ENCODE peak calls at places on chromosome 5, in six cellular contexts. I is SJSA1, Y is pancreas, M is left ventricle myocardium inferior, J is cardiac muscle cell, L is HCT116. O is an unnamed sample. For H3K27me3, the result is how much of the 10 kb centered on the place peaks cover.

GRCh38 chr5:93300945-93301344 is 280.1 kb downstream of the NR2F1-AS1 start:
- DNase-seq in M (no peak), L (no peak), J (no peak), Y (no peak), I (no peak), O (no peak)

GRCh38 chr5:133930061-133930823 is 38.2 kb downstream of the C5orf15 start:
- DNase-seq in L (no peak), M (no peak), Y (no peak), I (peak), J (no peak), O (peak)

GRCh38 chr5:95664204-95664786 is 17.7 kb downstream of the RFESD start:
- DNase-seq in L (peak), J (peak), M (no peak), I (no peak), Y (peak), O (no peak)

GRCh38 chr5:123344819-123345426 is 78.3 kb downstream of the CEP120 start:
- DNase-seq in M (no peak), I (no peak), L (no peak), Y (peak), J (peak), O (peak)

GRCh38 chr5:153780876-153781275 is 257.8 kb downstream of the FAM114A2 start:
- DNase-seq in M (no peak), Y (no peak), J (no peak), I (no peak), L (no peak), O (no peak)

GRCh38 chr5:148386041-148386440 is 2.3 kb downstream of the FBXO38 start:
- DNase-seq in M (no peak), I (no peak), J (no peak), Y (no peak), L (no peak), O (no peak)

GRCh38 chr5:1950708-1951103 is 68.0 kb upstream of the IRX4 start:
- DNase-seq in L (no peak), Y (no peak), M (no peak), J (no peak), I (no peak), O (no peak)

GRCh38 chr5:109701252-109701651 is 11.5 kb downstream of the MAN2A1 start:
- DNase-seq in Y (no peak), L (no peak), M (no peak), I (no peak), J (no peak), O (no peak)

GRCh38 chr5:41629897-41630296 is 119.5 kb upstream of the PLCXD3 start:
- DNase-seq in L (no peak), I (no peak), J (no peak), M (no peak), Y (no peak), O (no peak)

GRCh38 chr5:139903450-139903804 is 107.8 kb downstream of the PSD2 start:
- DNase-seq in L (no peak), J (no peak), Y (no peak), M (no peak), I (no peak), O (peak)

GRCh38 chr5:139901971-139902370 is 106.4 kb downstream of the PSD2 start:
- DNase-seq in L (no peak), M (no peak), J (no peak), I (no peak), Y (no peak), O (no peak)

GRCh38 chr5:139898981-139899380 is 103.4 kb downstream of the PSD2 start:
- DNase-seq in L (no peak), I (no peak), M (no peak), Y (no peak), J (no peak), O (no peak)

GRCh38 chr5:139900546-139901250 is 105.1 kb downstream of the PSD2 start:
- DNase-seq in M (no peak), L (no peak), Y (no peak), J (no peak), I (no peak), O (no peak)

GRCh38 chr5:139901251-139901575 is 105.6 kb downstream of the PSD2 start:
- DNase-seq in M (no peak), L (no peak), Y (no peak), I (no peak), J (no peak), O (no peak)
- H3K27me3 ChIP-seq in M (under half), L (under half), Y (under half), I (half or more), J (under half), O (half or more)

DNA sequence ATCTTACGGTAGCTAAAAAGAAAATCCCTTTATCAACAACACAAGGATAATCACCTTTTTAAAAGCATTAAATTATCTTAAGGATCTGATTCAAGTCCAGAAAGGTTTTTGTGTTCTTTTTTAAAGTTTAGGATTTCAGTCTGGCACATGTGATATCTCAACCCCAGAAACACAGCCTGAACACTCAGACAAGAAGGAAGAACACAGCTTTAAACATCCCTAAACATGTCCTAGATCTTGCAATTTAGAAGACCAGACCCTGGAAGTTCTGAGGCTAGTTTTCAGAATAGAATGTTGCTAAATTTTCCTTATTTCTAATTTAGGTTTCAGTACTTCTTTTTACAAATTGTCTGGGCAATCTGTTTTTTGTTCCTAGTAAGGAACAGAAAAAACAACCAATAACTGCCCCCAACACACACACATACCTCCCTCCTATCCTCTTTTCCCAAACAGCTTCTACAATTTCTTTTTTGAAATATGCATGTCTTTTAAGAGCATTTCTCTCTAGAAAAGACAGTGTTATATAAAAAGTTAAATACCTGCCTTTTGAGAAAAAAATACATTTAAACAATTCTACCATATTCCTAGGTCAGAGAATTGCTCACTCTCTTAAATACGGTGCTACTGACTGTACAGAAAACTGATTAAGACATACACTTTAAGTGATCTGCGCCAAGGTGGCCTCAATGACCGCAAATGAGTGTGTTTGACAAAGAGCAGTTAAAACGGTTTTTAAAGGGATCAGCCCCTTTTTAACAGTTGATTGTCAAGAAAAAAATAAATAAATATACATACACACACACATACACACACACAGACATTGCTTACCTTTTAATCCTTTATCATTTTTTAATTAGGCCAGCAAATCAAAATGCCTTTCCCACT is 830 bp downstream of the ZNF608 start:
- DNase-seq in Y (no peak), J (peak), M (no peak), L (no peak), I (no peak), O (no peak)
- H3K4me3 ChIP-seq in Y (peak), J (peak), M (peak), L (peak), I (peak), O (peak)

GRCh38 chr5:176743136-176743827 is 67.1 kb upstream of the UNC5A start:
- DNase-seq in L (no peak), J (no peak), M (no peak), I (peak), Y (no peak), O (peak)
- H3K27me3 ChIP-seq in L (under half), J (under half), M (half or more), I (half or more), Y (under half), O (under half)

DNA sequence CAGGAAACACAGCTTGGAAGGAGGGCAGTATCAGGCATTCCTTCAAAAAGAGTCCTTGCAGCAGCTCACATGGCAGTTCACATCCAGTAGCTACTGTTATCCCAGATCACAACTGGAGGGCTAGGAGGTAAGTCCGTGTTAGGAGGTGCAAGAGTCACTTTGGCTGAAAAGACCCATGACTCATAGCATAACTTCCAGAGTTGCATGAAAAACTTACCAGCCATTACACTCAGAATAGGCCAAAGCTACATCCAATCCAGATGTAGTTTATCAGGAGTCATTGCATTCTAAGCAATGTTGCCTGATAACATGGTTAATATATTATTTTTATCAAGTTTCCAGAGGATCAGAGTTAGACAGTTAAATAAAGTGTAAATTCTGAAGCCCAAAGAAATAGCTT is 1126.4 kb upstream of the SEMA6A start:
- DNase-seq in M (no peak), Y (no peak), J (no peak), I (no peak), L (no peak), O (no peak)
- H3K4me3 ChIP-seq in M (no peak), Y (no peak), J (no peak), I (no peak), L (no peak), O (no peak)

GRCh38 chr5:31194458-31194808 is 947 bp downstream of the CDH6 start:
- DNase-seq in Y (no peak), J (peak), L (no peak), M (no peak), I (no peak), O (no peak)
- H3K27me3 ChIP-seq in Y (under half), J (half or more), L (under half), M (half or more), I (under half), O (under half)

GRCh38 chr5:42951847-42952411 is 88.2 kb downstream of the ANXA2R start:
- DNase-seq in M (no peak), J (no peak), I (no peak), Y (no peak), L (no peak), O (no peak)

GRCh38 chr5:42950466-42951168 is 89.5 kb downstream of the ANXA2R start:
- DNase-seq in I (peak), L (peak), J (no peak), M (peak), Y (peak), O (peak)

GRCh38 chr5:42952575-42952974 is 87.5 kb downstream of the ANXA2R start:
- DNase-seq in M (no peak), L (no peak), I (no peak), J (no peak), Y (no peak), O (no peak)

GRCh38 chr5:42950091-42950465 is 90.0 kb downstream of the ANXA2R start:
- DNase-seq in Y (no peak), L (no peak), M (no peak), J (no peak), I (no peak), O (no peak)

DNA sequence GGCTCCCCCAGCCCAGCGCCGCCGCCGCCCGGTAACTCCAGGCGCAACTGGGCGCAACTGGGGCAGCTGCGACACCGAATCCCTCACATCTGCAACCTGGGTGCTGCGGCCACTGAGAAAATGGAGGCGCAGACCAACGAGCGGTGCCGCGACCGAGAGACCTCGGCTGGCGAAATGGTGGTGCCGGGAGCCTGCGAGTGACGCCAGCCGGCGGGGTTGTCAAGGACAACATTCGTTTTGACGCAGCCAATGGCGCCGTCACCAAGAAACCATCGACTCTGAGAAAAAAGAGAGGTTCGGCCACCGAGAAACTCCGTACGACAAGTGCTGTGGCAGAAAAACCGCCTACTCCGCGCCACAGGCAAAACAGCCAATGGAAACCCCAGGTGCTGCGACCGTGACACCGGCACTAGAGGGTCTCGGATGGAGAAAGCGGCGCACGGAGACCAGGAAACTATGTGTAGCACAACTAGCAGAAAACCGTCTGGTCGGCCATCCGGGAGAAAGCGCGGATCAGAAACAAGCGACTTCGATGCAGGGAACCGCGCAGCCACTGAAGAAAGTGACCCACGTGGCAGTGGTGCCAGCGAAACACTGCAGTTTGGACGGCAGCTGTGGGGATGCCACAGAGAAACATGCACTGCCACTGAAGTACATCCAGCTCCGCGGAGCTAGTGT is 88.8 kb downstream of the ANXA2R start:
- DNase-seq in Y (peak), M (peak), I (no peak), J (no peak), L (no peak), O (no peak)
- H3K4me3 ChIP-seq in Y (peak), M (peak), I (peak), J (no peak), L (peak), O (no peak)

DNA sequence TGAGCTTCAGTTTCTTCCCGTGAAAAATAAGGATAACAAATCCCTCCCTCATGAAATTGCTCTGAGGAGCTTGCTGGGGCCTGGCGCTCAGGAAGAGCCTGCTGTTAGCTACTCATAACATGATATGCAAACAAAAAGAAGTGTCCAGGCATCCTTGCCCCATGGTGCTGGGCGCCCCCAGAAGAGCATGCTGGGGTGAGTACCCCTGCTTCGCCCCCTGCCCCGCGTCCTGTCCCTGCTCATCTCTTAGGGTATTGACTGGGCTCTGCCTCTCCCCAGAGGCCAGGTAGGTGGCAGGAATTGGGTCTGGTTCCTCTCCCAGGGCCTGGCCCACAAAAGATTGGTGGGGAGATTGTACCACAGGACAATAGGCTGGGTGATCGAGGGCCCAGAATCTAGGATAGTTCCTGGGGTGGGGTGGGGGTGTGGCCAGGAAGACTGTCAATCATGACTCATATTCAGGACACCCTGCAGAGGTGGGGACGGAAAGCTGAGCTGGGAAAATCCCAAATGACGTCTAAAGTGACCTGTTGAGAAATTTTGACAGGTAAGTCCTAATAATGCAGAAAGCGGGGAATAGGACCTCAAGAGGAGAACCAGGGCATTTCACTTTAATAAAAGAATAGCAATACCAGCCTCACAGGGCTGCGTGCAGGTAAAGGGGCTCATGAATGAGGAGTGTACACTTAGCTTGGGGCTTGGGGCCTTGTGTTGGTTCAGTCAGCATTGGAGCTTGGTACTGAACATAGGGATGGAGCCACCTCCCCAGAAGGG is 8.9 kb downstream of the PITX1 start:
- DNase-seq in M (no peak), I (no peak), L (peak), J (no peak), Y (no peak), O (no peak)
- H3K27me3 ChIP-seq in M (half or more), I (under half), L (under half), J (half or more), Y (under half), O (half or more)

DNA sequence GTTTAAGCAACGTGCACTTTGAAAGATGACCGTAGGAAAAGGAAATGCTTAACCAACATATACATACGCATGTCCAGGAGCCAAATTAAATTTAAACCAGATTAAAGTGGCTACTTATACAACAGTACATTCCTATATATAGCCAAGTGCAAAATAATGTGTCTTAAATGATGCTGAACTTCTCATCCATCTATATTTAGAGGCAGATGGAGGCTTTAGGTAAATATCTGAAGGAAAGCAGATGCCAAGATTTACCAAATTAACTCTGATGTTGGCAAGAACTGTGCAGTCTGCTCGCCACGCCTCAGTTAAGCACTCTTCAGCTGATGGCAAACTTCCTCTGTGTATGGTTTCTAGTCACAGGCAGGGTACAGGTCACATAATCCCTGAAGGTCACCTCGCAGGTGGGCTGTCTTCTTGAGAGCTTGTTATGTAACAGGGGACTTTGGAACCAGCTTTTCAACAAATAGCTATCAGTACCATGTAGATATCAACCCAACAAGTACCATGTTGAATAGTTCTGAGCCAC is 8.6 kb downstream of the GCNT4 start:
- DNase-seq in M (no peak), J (no peak), L (no peak), Y (no peak), I (no peak), O (no peak)
- H3K4me3 ChIP-seq in M (no peak), J (no peak), L (no peak), Y (no peak), I (no peak), O (no peak)